ENCODE peak calls at places on chromosomes 7 and 10, in eight cellular contexts. E, Z, K, G, F, X, C and N are unnamed samples.

GRCh38 chr7:83153419-83153818 is 9.3 kb downstream of the PCLO start:
- DNase-seq in E (no peak), Z (no peak), K (no peak), G (no peak), F (no peak), X (no peak), C (no peak), N (no peak)

GRCh38 chr7:47611045-47611511 is 29.2 kb upstream of the TNS3 start:
- DNase-seq in E (no peak), Z (peak), K (no peak), G (peak), F (no peak), X (no peak), C (no peak), N (no peak)

GRCh38 chr7:46153951-46154787 is 233.1 kb upstream of the IGFBP3 start:
- DNase-seq in E (no peak), Z (peak), K (no peak), G (no peak), F (no peak), X (no peak), C (no peak), N (no peak)

GRCh38 chr7:10429031-10429430 is 544.6 kb upstream of the PHF14 start:
- DNase-seq in E (no peak), Z (no peak), K (no peak), G (no peak), F (no peak), X (no peak), C (no peak), N (no peak)

GRCh38 chr10:17212802-17213204 is 11.3 kb upstream of the TRDMT1 start:
- DNase-seq in E (no peak), Z (no peak), K (no peak), G (no peak), F (no peak), X (no peak), C (no peak), N (no peak)

GRCh38 chr7:45147858-45148652 is 9.5 kb upstream of the RAMP3 start:
- DNase-seq in E (no peak), Z (no peak), K (no peak), G (no peak), F (no peak), X (peak), C (no peak), N (no peak)

GRCh38 chr7:92843034-92843760 is 6.8 kb upstream of the CDK6 start:
- DNase-seq in E (no peak), Z (no peak), K (no peak), G (no peak), F (no peak), X (no peak), C (no peak), N (no peak)

GRCh38 chr7:116524609-116525297 is at the start of gene CAV1:
- DNase-seq in E (peak), Z (peak), K (peak), G (peak), F (peak), X (peak), C (peak), N (peak)

GRCh38 chr7:69126896-69127479 is 471.3 kb upstream of the AUTS2 start:
- DNase-seq in E (no peak), Z (no peak), K (no peak), G (no peak), F (no peak), X (no peak), C (no peak), N (no peak)

GRCh38 chr10:121926669-121927360 is 1.0 kb downstream of the ATE1 start:
- DNase-seq in E (no peak), Z (no peak), K (no peak), G (no peak), F (peak), X (no peak), C (no peak), N (no peak)

GRCh38 chr10:127034224-127034623 is 129.0 kb downstream of the DOCK1 start:
- DNase-seq in E (no peak), Z (no peak), K (no peak), G (no peak), F (no peak), X (no peak), C (no peak), N (peak)

GRCh38 chr7:128453836-128454804 is 1.6 kb upstream of the HILPDA start:
- DNase-seq in E (no peak), Z (peak), K (peak), G (peak), F (no peak), X (no peak), C (peak), N (peak)

GRCh38 chr10:77290528-77291155 is 347.0 kb downstream of the KCNMA1 start:
- DNase-seq in E (no peak), Z (no peak), K (no peak), G (no peak), F (peak), X (no peak), C (no peak), N (no peak)

GRCh38 chr10:3236644-3237043 is 64.1 kb upstream of the PITRM1 start:
- DNase-seq in E (no peak), Z (no peak), K (no peak), G (no peak), F (no peak), X (no peak), C (no peak), N (no peak)

GRCh38 chr7:92955081-92955480 is 118.7 kb upstream of the CDK6 start:
- DNase-seq in E (no peak), Z (no peak), K (no peak), G (no peak), F (no peak), X (no peak), C (no peak), N (no peak)

GRCh38 chr10:34017281-34017680 is 682.8 kb upstream of the NRP1 start:
- DNase-seq in E (no peak), Z (no peak), K (no peak), G (no peak), F (no peak), X (no peak), C (no peak), N (no peak)

GRCh38 chr10:51911721-51912120 is 212.3 kb upstream of the CSTF2T start:
- DNase-seq in E (no peak), Z (no peak), K (no peak), G (no peak), F (no peak), X (no peak), C (no peak), N (no peak)

GRCh38 chr10:30510932-30511700 is 77.1 kb downstream of the MAP3K8 start:
- DNase-seq in E (no peak), Z (no peak), K (no peak), G (no peak), F (no peak), X (no peak), C (no peak), N (no peak)

GRCh38 chr10:132506711-132507466 is 30.7 kb upstream of the INPP5A start:
- DNase-seq in E (no peak), Z (peak), K (peak), G (peak), F (no peak), X (peak), C (no peak), N (no peak)

GRCh38 chr7:139365336-139365735 is 5.6 kb downstream of the LUC7L2 start:
- DNase-seq in E (no peak), Z (no peak), K (no peak), G (no peak), F (no peak), X (no peak), C (no peak), N (no peak)

GRCh38 chr7:47516985-47517590 is 64.8 kb downstream of the TNS3 start:
- DNase-seq in E (peak), Z (peak), K (no peak), G (peak), F (no peak), X (no peak), C (no peak), N (peak)

GRCh38 chr10:113523628-113524027 is 29.2 kb upstream of the HABP2 start:
- DNase-seq in E (no peak), Z (no peak), K (no peak), G (no peak), F (no peak), X (no peak), C (no peak), N (no peak)

GRCh38 chr7:66859794-66860645 is 61.0 kb upstream of the TMEM248 start:
- DNase-seq in E (peak), Z (no peak), K (no peak), G (no peak), F (no peak), X (no peak), C (no peak), N (peak)

GRCh38 chr7:29035044-29035740 is 77.1 kb upstream of the TRIL start:
- DNase-seq in E (no peak), Z (no peak), K (no peak), G (no peak), F (peak), X (no peak), C (no peak), N (peak)

GRCh38 chr7:102426268-102427031 is 6.9 kb upstream of the ORAI2 start:
- DNase-seq in E (no peak), Z (no peak), K (no peak), G (peak), F (no peak), X (peak), C (no peak), N (no peak)

GRCh38 chr10:106682175-106682574 is 482.3 kb downstream of the SORCS1 start:
- DNase-seq in E (no peak), Z (no peak), K (no peak), G (no peak), F (no peak), X (no peak), C (no peak), N (no peak)

GRCh38 chr10:128605180-128605579 is 479.0 kb upstream of the MKI67 start:
- DNase-seq in E (no peak), Z (no peak), K (no peak), G (no peak), F (no peak), X (no peak), C (no peak), N (no peak)

GRCh38 chr7:80312139-80312661 is 177.6 kb downstream of the GNAI1 start:
- DNase-seq in E (no peak), Z (no peak), K (no peak), G (peak), F (peak), X (no peak), C (peak), N (no peak)

GRCh38 chr10:56319386-56319785 is 41.7 kb downstream of the ZWINT start:
- DNase-seq in E (no peak), Z (no peak), K (no peak), G (no peak), F (no peak), X (no peak), C (no peak), N (no peak)

GRCh38 chr7:105723582-105723981 is 142.3 kb upstream of the EFCAB10 start:
- DNase-seq in E (no peak), Z (no peak), K (no peak), G (no peak), F (no peak), X (no peak), C (no peak), N (no peak)

GRCh38 chr10:55630491-55631056 is 730.5 kb downstream of the ZWINT start:
- DNase-seq in E (no peak), Z (no peak), K (no peak), G (no peak), F (no peak), X (peak), C (peak), N (no peak)

GRCh38 chr10:92421550-92421949 is 130.6 kb downstream of the MARCHF5 start:
- DNase-seq in E (no peak), Z (no peak), K (no peak), G (no peak), F (no peak), X (no peak), C (no peak), N (no peak)

GRCh38 chr10:86594535-86594934 is 59.8 kb upstream of the OPN4 start:
- DNase-seq in E (no peak), Z (peak), K (no peak), G (no peak), F (no peak), X (no peak), C (no peak), N (peak)

GRCh38 chr7:103065666-103066065 is 8.9 kb downstream of the FBXL13 start:
- DNase-seq in E (no peak), Z (no peak), K (no peak), G (peak), F (peak), X (no peak), C (no peak), N (no peak)

GRCh38 chr7:26508917-26509316 is 217.3 kb downstream of the SNX10 start:
- DNase-seq in E (no peak), Z (no peak), K (no peak), G (no peak), F (no peak), X (no peak), C (no peak), N (no peak)

GRCh38 chr7:90402785-90403173 is 482 bp upstream of the CLDN12 start:
- DNase-seq in E (no peak), Z (no peak), K (no peak), G (no peak), F (no peak), X (no peak), C (no peak), N (no peak)

GRCh38 chr7:90407484-90407821 is 4.2 kb downstream of the CLDN12 start:
- DNase-seq in E (no peak), Z (no peak), K (no peak), G (no peak), F (no peak), X (no peak), C (no peak), N (no peak)

GRCh38 chr7:90401989-90402388 is 1.3 kb upstream of the CLDN12 start:
- DNase-seq in E (no peak), Z (no peak), K (no peak), G (no peak), F (no peak), X (no peak), C (no peak), N (no peak)

GRCh38 chr7:90404777-90405176 is 1.5 kb downstream of the CLDN12 start:
- DNase-seq in E (no peak), Z (no peak), K (no peak), G (no peak), F (no peak), X (no peak), C (no peak), N (no peak)

GRCh38 chr7:90403174-90404113 is at the start of gene CLDN12:
- DNase-seq in E (peak), Z (peak), K (peak), G (peak), F (peak), X (peak), C (peak), N (peak)
- TF ChIP-seq POLR2A in E (peak), Z (peak), K (peak), G (peak), F (peak), X (peak), C (peak), N (no peak)

GRCh38 chr10:129655679-129656031 is 188.6 kb downstream of the MGMT start:
- DNase-seq in E (no peak), Z (no peak), K (no peak), G (no peak), F (no peak), X (no peak), C (no peak), N (no peak)

GRCh38 chr10:129656642-129657041 is 189.6 kb downstream of the MGMT start:
- DNase-seq in E (no peak), Z (no peak), K (no peak), G (no peak), F (no peak), X (no peak), C (no peak), N (no peak)

GRCh38 chr10:129659881-129660280 is 192.8 kb downstream of the MGMT start:
- DNase-seq in E (no peak), Z (no peak), K (no peak), G (no peak), F (no peak), X (no peak), C (no peak), N (no peak)

GRCh38 chr10:129657297-129657974 is 190.4 kb downstream of the MGMT start:
- DNase-seq in E (no peak), Z (no peak), K (no peak), G (no peak), F (no peak), X (no peak), C (no peak), N (no peak)

DNA sequence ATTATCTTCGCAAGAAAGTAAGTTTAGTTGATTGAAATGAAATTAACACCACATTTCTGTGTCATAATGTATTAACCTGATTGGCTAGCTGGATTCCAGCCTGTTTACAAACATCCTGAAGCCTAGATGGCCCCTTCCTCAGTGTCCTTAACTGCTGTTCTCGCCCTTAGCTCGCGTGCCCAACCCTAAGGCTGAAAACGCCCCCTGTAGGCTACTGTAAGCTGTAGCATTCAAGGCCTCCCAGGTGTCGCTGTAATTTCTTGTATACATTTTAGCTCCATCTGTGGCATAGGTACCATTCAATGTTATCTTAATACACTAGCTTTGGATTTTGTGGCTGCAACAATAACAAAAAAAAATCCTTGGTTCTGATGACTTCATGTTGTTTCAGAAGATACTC is 191.6 kb downstream of the MGMT start:
- DNase-seq in E (no peak), Z (no peak), K (no peak), G (no peak), F (no peak), X (no peak), C (no peak), N (no peak)
- TF ChIP-seq CTCF in E (no peak), Z (no peak), K (no peak), G (no peak), F (no peak), X (no peak), C (no peak), N (no peak)

GRCh38 chr7:51316262-51316665 is 345 bp downstream of the COBL start:
- DNase-seq in E (peak), Z (peak), K (no peak), G (peak), F (peak), X (peak), C (no peak), N (no peak)

GRCh38 chr7:51316666-51317581 is at the start of gene COBL:
- DNase-seq in E (peak), Z (peak), K (no peak), G (peak), F (peak), X (peak), C (no peak), N (no peak)

GRCh38 chr7:51314041-51314440 is 2.6 kb downstream of the COBL start:
- DNase-seq in E (no peak), Z (no peak), K (no peak), G (no peak), F (no peak), X (no peak), C (no peak), N (no peak)

GRCh38 chr7:51314726-51315125 is 1.9 kb downstream of the COBL start:
- DNase-seq in E (peak), Z (no peak), K (no peak), G (peak), F (no peak), X (no peak), C (no peak), N (peak)

GRCh38 chr7:51315393-51316261 is 982 bp downstream of the COBL start:
- DNase-seq in E (peak), Z (peak), K (no peak), G (peak), F (peak), X (peak), C (no peak), N (peak)
- TF ChIP-seq POLR2A in E (no peak), Z (peak), K (no peak), G (peak), F (no peak), X (no peak), C (no peak), N (no peak)

GRCh38 chr7:112965506-112965905 is 121.1 kb downstream of the GPR85 start:
- DNase-seq in E (no peak), Z (no peak), K (no peak), G (no peak), F (no peak), X (no peak), C (no peak), N (no peak)

GRCh38 chr7:112969946-112970345 is 116.7 kb downstream of the GPR85 start:
- DNase-seq in E (no peak), Z (no peak), K (no peak), G (no peak), F (no peak), X (no peak), C (no peak), N (no peak)

DNA sequence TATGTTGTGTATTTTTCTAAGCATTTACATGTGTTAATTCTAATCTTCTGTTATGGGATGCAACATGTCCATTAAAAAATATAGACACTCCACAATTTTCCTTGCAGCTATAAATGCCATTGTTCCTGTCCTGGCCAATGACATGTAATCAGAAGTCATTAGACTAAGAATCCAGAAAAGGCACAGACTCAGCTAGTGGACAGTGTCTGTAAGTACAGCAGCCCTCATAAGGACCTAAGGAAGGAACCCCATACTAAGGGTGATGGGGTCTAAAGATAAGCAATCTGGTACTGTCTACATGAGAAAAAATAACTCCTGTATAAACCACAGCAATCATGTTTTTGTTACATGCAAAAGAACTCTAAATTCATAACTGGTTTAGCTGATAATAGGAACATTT is 115.9 kb downstream of the GPR85 start:
- DNase-seq in E (no peak), Z (no peak), K (no peak), G (no peak), F (no peak), X (no peak), C (no peak), N (no peak)
- TF ChIP-seq CTCF in E (no peak), Z (no peak), K (no peak), G (no peak), F (no peak), X (no peak), C (no peak), N (no peak)

GRCh38 chr10:93813507-93814465 is 56.0 kb downstream of the LGI1 start:
- DNase-seq in E (peak), Z (peak), K (no peak), G (peak), F (peak), X (no peak), C (peak), N (no peak)
- TF ChIP-seq POLR2A in E (no peak), Z (no peak), K (no peak), G (no peak), F (no peak), X (no peak), C (no peak), N (no peak)

GRCh38 chr7:2321020-2321419 is 6.8 kb upstream of the SNX8 start:
- DNase-seq in E (peak), Z (no peak), K (no peak), G (no peak), F (no peak), X (no peak), C (no peak), N (no peak)
- TF ChIP-seq CTCF in E (peak), Z (no peak), K (no peak), G (no peak), F (no peak), X (no peak), C (no peak), N (no peak)

DNA sequence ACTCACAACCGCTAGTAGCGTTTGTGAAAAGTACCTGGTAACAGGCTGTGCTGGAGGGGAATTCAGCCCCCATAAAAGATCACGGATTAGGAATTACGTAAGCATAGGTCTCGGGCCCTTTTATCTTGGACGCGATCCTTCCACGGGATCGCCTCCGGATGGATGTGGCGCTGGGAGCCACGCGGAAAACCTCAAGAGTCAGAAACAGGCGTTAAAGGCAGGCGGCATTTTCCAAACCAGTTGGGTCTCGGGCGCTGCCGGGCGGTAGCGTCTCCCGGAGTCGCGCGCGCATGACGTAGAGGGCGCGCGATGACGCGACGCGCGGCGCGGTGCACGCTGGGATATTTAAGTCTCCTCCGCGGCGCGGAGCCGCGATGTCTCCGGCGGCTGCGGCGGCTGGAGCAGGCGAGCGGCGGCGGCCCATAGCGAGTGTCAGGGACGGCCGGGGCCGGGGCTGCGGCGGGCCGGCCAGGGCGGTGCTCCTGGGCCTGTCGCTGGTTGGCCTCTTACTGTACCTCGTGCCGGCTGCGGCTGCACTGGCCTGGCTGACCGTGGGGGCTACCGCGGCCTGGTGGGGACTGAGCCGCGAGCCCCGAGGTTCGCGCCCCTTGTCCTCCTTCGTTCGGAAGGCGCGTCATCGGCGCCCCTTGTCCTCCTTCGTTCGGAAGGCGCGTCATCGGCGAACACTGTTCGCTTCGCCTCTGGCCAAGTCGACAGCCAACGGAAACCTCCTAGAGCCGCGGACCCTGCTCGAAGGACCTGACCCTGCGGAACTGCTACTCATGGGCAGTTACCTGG is at the start of gene POM121:
- DNase-seq in E (peak), Z (peak), K (peak), G (peak), F (peak), X (peak), C (peak), N (peak)
- TF ChIP-seq POLR2A in E (peak), Z (peak), K (peak), G (peak), F (peak), X (peak), C (peak), N (no peak)